ENCODE peak calls at places on chromosomes 3 and 15, in five cellular contexts. Q, F, Y, K and G are unnamed samples.

GRCh38 chr3:57518276-57518914 is 25.7 kb downstream of the DNAH12 start:
- DNase-seq in Q (no peak), F (no peak), Y (peak), K (peak), G (peak)

GRCh38 chr3:12903000-12903800 is 61.8 kb upstream of the RPL32 start:
- DNase-seq in Q (no peak), F (no peak), Y (no peak), K (no peak), G (no peak)

GRCh38 chr3:30289324-30289723 is 317.1 kb upstream of the TGFBR2 start:
- DNase-seq in Q (no peak), F (no peak), Y (peak), K (peak), G (no peak)

GRCh38 chr3:18645603-18646002 is 220.5 kb upstream of the SATB1 start:
- DNase-seq in Q (no peak), F (no peak), Y (no peak), K (no peak), G (no peak)

GRCh38 chr3:174862101-174862500 is 3.0 kb downstream of the NAALADL2 start:
- DNase-seq in Q (no peak), F (no peak), Y (peak), K (peak), G (peak)

GRCh38 chr15:86911022-86911421 is 831.4 kb downstream of the AGBL1 start:
- DNase-seq in Q (no peak), F (no peak), Y (no peak), K (no peak), G (no peak)

GRCh38 chr3:196073188-196073838 is 8.6 kb downstream of the TFRC start:
- DNase-seq in Q (peak), F (peak), Y (peak), K (peak), G (peak)

GRCh38 chr3:4994823-4995499 is 15.7 kb downstream of the BHLHE40 start:
- DNase-seq in Q (no peak), F (no peak), Y (peak), K (peak), G (no peak)

GRCh38 chr3:193791041-193792032 is 198.3 kb downstream of the OPA1 start:
- DNase-seq in Q (no peak), F (no peak), Y (no peak), K (no peak), G (no peak)

GRCh38 chr3:143206955-143207337 is 87.4 kb downstream of the CHST2 start:
- DNase-seq in Q (no peak), F (no peak), Y (no peak), K (no peak), G (no peak)

GRCh38 chr15:64507845-64508244 is 47.5 kb downstream of the ZNF609 start:
- DNase-seq in Q (no peak), F (no peak), Y (no peak), K (no peak), G (no peak)

GRCh38 chr15:36175781-36176211 is 403.6 kb upstream of the CDIN1 start:
- DNase-seq in Q (no peak), F (no peak), Y (no peak), K (no peak), G (no peak)

GRCh38 chr3:87489892-87490291 is 213.5 kb upstream of the POU1F1 start:
- DNase-seq in Q (no peak), F (no peak), Y (no peak), K (no peak), G (no peak)

GRCh38 chr3:49553690-49554634 is at the start of gene BSN:
- DNase-seq in Q (peak), F (peak), Y (peak), K (peak), G (peak)

GRCh38 chr15:66700412-66700801 is 1.6 kb upstream of the SMAD6 start:
- DNase-seq in Q (no peak), F (no peak), Y (no peak), K (no peak), G (no peak)

GRCh38 chr3:64291956-64292355 is 66.7 kb upstream of the PRICKLE2 start:
- DNase-seq in Q (no peak), F (no peak), Y (peak), K (no peak), G (no peak)